ENCODE peak calls at places on chromosomes 4 and X, in eight cellular contexts. B, W, Q, F, Z, X, E and R are unnamed samples. For H3K9me3, the result is how much of the 10 kb centered on the place peaks cover.

GRCh38 chrX:9352243-9352642 is 112.6 kb upstream of the TBL1X start:
- DNase-seq in X (no peak), W (no peak), Q (no peak), Z (no peak), B (no peak), E (no peak), F (no peak), R (no peak)

GRCh38 chr4:3407930-3408792 is 33.6 kb upstream of the HGFAC start:
- DNase-seq in X (no peak), Z (no peak), F (no peak), Q (no peak), W (no peak), B (no peak), E (no peak), R (no peak)

GRCh38 chrX:1207496-1208025 is 4.9 kb downstream of the CRLF2 start:
- DNase-seq in E (no peak), F (no peak), Z (no peak), W (no peak), Q (no peak), B (no peak), X (no peak), R (no peak)

GRCh38 chr4:127012549-127012948 is 620.2 kb upstream of the INTU start:
- DNase-seq in B (peak), W (no peak), Q (no peak), F (no peak), Z (no peak), X (peak), E (no peak), R (peak)

GRCh38 chrX:64805683-64806082 is 170.6 kb downstream of the ZC4H2 start:
- DNase-seq in Q (no peak), Z (no peak), E (no peak), X (no peak), W (no peak), B (no peak), F (no peak), R (no peak)

GRCh38 chrX:102858826-102859627 is 78.0 kb upstream of the RAB40AL start:
- DNase-seq in E (peak), Z (peak), F (peak), B (no peak), Q (no peak), X (peak), W (no peak), R (peak)

GRCh38 chrX:119512145-119512800 is 44.0 kb downstream of the SLC25A5 start:
- DNase-seq in X (peak), F (peak), W (no peak), E (peak), B (peak), Q (peak), Z (peak), R (peak)

GRCh38 chr4:127732623-127733199 is 2.5 kb downstream of the SLC25A31 start:
- DNase-seq in F (peak), X (peak), E (peak), B (peak), Z (peak), W (no peak), Q (no peak), R (peak)

GRCh38 chr4:125111352-125111751 is 203.4 kb upstream of the FAT4 start:
- DNase-seq in F (no peak), Q (no peak), W (no peak), E (no peak), X (no peak), B (no peak), Z (no peak), R (no peak)

GRCh38 chr4:105145059-105145912 is 1.4 kb upstream of the TET2 start:
- DNase-seq in X (no peak), Q (no peak), E (no peak), Z (no peak), W (no peak), F (no peak), B (no peak), R (no peak)

GRCh38 chrX:21131786-21132185 is 242.4 kb upstream of the CNKSR2 start:
- DNase-seq in X (peak), F (no peak), W (no peak), B (no peak), Z (no peak), Q (no peak), E (no peak), R (no peak)

GRCh38 chr4:165700855-165701254 is 172.2 kb upstream of the TLL1 start:
- DNase-seq in F (no peak), X (no peak), W (no peak), Q (no peak), Z (no peak), E (no peak), B (no peak), R (no peak)

GRCh38 chr4:67332627-67333026 is 212.7 kb downstream of the CENPC start:
- DNase-seq in X (no peak), W (no peak), Q (no peak), Z (peak), B (peak), F (no peak), E (peak), R (no peak)

GRCh38 chr4:126004936-126005335 is 690.2 kb downstream of the FAT4 start:
- DNase-seq in F (no peak), Z (peak), E (no peak), W (no peak), B (peak), X (peak), Q (no peak), R (peak)

GRCh38 chrX:2401590-2402360 is 99.0 kb downstream of the DHRSX start:
- DNase-seq in B (no peak), W (no peak), Z (peak), E (no peak), X (peak), Q (no peak), F (peak), R (peak)

GRCh38 chr4:42152507-42153504 is at the start of gene BEND4:
- DNase-seq in W (no peak), Q (peak), X (no peak), B (no peak), F (no peak), Z (peak), E (no peak), R (no peak)

GRCh38 chrX:49231333-49232000 is 1.7 kb downstream of the CACNA1F start:
- DNase-seq in B (no peak), F (no peak), X (no peak), Z (no peak), Q (no peak), E (no peak), W (peak), R (no peak)

GRCh38 chr4:137700072-137700471 is 167.8 kb upstream of the PCDH18 start:
- DNase-seq in X (peak), F (no peak), E (no peak), W (no peak), Q (no peak), B (no peak), Z (no peak), R (peak)

GRCh38 chr4:113840850-113841249 is 79.3 kb upstream of the CAMK2D start:
- DNase-seq in W (no peak), F (no peak), B (no peak), Z (no peak), Q (no peak), X (no peak), E (no peak), R (no peak)

GRCh38 chr4:59994118-59994517 is 1206.0 kb upstream of the ADGRL3 start:
- DNase-seq in W (no peak), E (no peak), F (no peak), X (no peak), B (no peak), Z (peak), Q (no peak), R (no peak)

GRCh38 chr4:8242782-8243556 is 26.6 kb upstream of the HTRA3 start:
- DNase-seq in E (no peak), Z (no peak), X (no peak), Q (no peak), B (no peak), W (peak), F (no peak), R (no peak)

GRCh38 chr4:173252024-173252935 is 81.9 kb downstream of the HMGB2 start:
- DNase-seq in Q (peak), F (no peak), W (no peak), E (no peak), B (peak), X (peak), Z (peak), R (peak)

GRCh38 chr4:12458621-12459020 is 1025.5 kb downstream of the RAB28 start:
- DNase-seq in Q (no peak), E (no peak), B (no peak), W (no peak), F (no peak), X (no peak), Z (no peak), R (no peak)

GRCh38 chr4:3716876-3717235 is 49.3 kb upstream of the ADRA2C start:
- DNase-seq in Q (no peak), F (no peak), B (no peak), E (no peak), X (no peak), W (no peak), Z (no peak), R (no peak)

GRCh38 chrX:644304-645023 is 13.9 kb downstream of the SHOX start:
- DNase-seq in X (no peak), F (no peak), B (no peak), Q (peak), Z (peak), W (no peak), E (no peak), R (no peak)

GRCh38 chrX:1351981-1352714 is 15.6 kb downstream of the IL3RA start:
- DNase-seq in F (no peak), E (no peak), W (peak), B (no peak), Q (no peak), Z (no peak), X (no peak), R (no peak)

GRCh38 chrX:2693526-2694002 is 2.5 kb downstream of the CD99 start:
- DNase-seq in Q (no peak), W (no peak), F (no peak), Z (no peak), X (no peak), B (peak), E (no peak), R (no peak)

GRCh38 chr4:96519291-96519690 is 679.4 kb downstream of the PDHA2 start:
- DNase-seq in X (peak), Z (no peak), Q (no peak), F (no peak), W (no peak), E (no peak), B (no peak), R (no peak)

GRCh38 chrX:3154386-3154991 is 113.2 kb downstream of the ARSF start:
- DNase-seq in Z (no peak), F (no peak), Q (no peak), E (no peak), X (no peak), B (no peak), W (no peak), R (peak)

GRCh38 chr4:100450449-100450848 is 67.4 kb downstream of the EMCN start:
- DNase-seq in B (no peak), E (no peak), X (peak), F (no peak), W (no peak), Z (no peak), Q (no peak), R (peak)

GRCh38 chr4:98510757-98511517 is 147.5 kb downstream of the TSPAN5 start:
- DNase-seq in X (peak), E (no peak), Z (no peak), F (no peak), Q (no peak), W (no peak), B (peak), R (peak)

GRCh38 chr4:29336851-29337250 is 1383.3 kb upstream of the PCDH7 start:
- DNase-seq in F (no peak), E (no peak), B (no peak), Q (no peak), W (no peak), X (no peak), Z (no peak), R (no peak)

GRCh38 chr4:48787031-48787430 is 7.0 kb upstream of the FRYL start:
- DNase-seq in W (no peak), F (no peak), B (no peak), Q (no peak), E (no peak), X (no peak), Z (peak), R (no peak)

GRCh38 chr4:8269535-8270417 is at the start of gene HTRA3:
- DNase-seq in Q (no peak), X (no peak), E (peak), B (peak), W (peak), F (peak), Z (peak), R (peak)

GRCh38 chr4:74431113-74431826 is 13.7 kb upstream of the AREG start:
- DNase-seq in F (no peak), Q (no peak), E (no peak), B (peak), W (no peak), X (no peak), Z (no peak), R (peak)

DNA sequence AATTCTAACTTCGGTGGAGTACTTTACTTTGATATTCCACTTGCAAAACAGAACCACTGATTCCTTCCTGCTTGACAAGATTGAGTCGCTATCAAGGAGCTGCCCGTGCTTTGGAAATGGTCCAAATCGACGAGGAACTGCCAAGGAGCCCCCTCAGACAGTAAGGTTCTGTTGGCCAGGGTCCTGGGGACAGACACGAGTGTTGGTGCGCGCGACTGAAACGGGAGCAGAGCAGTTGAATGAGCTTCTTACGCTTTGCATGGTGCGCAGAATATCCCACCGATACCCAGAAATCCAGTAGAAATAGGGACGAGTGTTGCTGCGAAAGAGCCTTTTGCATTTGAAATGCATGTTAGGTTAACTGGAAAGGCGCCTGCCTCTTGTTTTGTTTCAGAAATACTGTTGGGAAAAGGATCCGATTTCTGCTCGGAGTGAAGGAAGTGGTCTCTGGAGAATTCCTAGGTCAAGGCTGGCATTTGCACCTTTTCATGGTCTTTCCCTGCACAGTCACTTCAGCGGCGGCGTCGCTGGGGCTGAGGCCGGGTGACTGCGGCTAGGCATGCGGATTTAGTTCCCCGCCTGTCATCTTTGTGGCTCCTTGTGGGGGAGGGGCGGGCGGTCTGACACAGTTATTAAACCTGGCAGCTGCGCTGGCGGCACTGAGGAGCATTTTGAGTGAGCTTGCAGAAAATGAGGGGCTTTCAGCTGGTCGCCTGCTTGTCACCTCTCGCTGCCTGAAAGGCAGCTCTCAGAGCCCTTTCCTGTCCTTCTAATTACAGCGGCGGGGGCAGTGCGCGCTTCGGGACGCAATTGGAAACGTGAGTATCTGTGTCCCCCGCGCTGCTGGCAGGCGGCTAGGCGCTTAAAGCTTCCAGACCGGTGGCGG is 51.5 kb upstream of the TRIM2 start:
- DNase-seq in B (peak), Z (peak), F (peak), X (peak), E (no peak), Q (peak), W (peak), R (peak)
- H3K9ac ChIP-seq in B (peak), Z (no peak), F (no peak), X (peak), E (peak), Q (peak), W (peak), R (no peak)

GRCh38 chrX:56226980-56227379 is 5.2 kb upstream of the KLF8 start:
- DNase-seq in B (no peak), Z (no peak), Q (no peak), W (no peak), F (no peak), X (no peak), E (no peak), R (no peak)
- H3K9me3 ChIP-seq in B (under half), Z (under half), Q (under half), W (under half), F (under half), X (under half), E (under half), R (under half)

DNA sequence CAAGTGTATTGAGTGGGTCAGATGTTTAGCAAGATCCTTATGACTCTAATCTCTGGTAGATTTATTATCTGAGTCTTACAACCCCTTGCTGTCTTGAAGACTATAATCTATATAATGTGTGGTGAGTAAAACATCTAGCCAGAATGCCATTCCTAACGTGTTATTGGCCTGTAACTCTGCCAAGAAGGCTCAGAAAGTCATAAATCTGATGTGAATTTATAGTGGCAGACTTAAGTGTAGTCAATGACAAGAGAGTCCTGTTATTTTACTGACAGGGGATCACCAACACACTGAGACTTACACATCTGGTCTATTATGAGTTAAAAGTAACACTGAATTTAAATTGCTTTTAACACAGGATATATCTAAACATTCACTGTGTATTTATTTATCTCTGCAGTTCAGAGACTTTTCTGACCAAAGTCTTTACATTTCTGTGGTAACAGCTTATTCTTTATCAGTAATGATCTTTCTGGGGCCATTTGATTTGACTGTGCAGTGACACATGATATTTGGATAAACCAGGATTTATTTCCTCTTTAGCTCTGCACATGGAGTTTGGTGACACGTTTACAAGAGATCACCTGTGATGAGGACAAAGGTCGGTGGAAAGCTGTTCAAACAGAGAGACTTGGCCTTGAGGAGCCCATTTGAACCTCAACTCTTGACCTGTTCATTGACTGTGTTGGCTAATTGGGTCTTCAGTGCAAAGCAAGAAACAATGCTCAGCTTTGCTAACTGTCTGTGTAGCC is 415.9 kb downstream of the STIM2 start:
- DNase-seq in F (no peak), X (no peak), B (no peak), W (no peak), Q (peak), Z (no peak), E (no peak), R (no peak)
- H3K9ac ChIP-seq in F (no peak), X (no peak), B (no peak), W (no peak), Q (no peak), Z (no peak), E (no peak), R (no peak)

DNA sequence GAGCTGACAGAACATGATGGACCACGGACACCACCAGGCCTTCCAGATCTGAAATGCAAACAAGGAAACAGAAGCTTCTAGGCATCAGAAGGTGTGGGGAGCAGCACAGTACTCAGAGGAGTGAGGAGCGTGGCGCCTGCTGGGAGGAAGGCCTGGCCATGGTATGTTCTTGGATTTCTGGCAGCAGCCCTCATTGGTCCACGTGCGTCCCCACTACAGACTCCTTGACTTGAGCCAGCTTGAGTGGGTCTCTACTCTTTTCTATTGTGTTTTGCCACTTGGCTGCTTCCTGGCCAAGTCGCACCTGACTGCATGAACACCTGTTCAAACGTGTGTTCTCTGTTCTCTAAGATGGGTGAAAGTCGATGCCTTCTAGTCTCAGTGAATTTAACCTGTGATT is 18.0 kb downstream of the ZNF275 start:
- DNase-seq in X (no peak), Z (no peak), E (no peak), Q (no peak), F (no peak), B (no peak), W (no peak), R (no peak)
- H3K9me3 ChIP-seq in X (under half), Z (under half), E (under half), Q (under half), F (under half), B (under half), W (under half), R (under half)

GRCh38 chr4:170234800-170235199 is 145.0 kb upstream of the AADAT start:
- DNase-seq in Z (no peak), W (no peak), E (no peak), F (no peak), X (no peak), B (no peak), Q (no peak), R (no peak)
- H3K9ac ChIP-seq in Z (no peak), W (no peak), E (no peak), F (no peak), X (no peak), B (no peak), Q (no peak), R (no peak)

GRCh38 chrX:151741606-151742005 is 7.1 kb downstream of the CNGA2 start:
- DNase-seq in F (no peak), Z (no peak), X (no peak), W (no peak), Q (no peak), B (no peak), E (no peak), R (no peak)
- H3K9me3 ChIP-seq in F (under half), Z (under half), X (under half), W (under half), Q (under half), B (under half), E (under half), R (under half)

DNA sequence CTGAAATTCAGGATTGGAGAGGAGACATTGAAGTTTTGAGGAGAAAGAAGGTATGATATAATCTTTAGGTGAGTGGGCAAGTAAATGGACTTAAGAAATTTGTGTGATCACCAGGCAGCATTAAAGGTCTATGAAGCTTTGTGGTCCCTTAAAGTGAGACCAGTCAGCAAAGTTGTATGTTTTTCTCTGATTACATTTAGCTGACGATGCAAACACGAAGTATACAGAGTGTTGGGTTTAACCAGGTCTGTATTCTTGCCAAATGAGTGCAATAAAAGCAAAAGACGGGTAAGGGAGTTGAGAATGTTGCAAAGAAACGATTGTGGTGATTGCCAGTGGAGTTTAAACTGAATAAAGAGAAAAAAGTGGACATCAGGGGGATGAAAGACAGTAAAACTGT is 11.6 kb upstream of the YIPF6 start:
- DNase-seq in W (no peak), F (no peak), X (no peak), Z (no peak), B (no peak), E (no peak), Q (no peak), R (no peak)
- H3K9ac ChIP-seq in W (no peak), F (no peak), X (no peak), Z (no peak), B (no peak), E (no peak), Q (no peak), R (no peak)